ENCODE peak calls at places on chromosomes 6 and 20, in six cellular contexts. One of them, this sample, is unnamed.
A peak's percentile ranks its signal among the peaks of the same experiment; 100 is the strongest.

GRCh38 chr20:53133134-53133533 is 161.0 kb downstream of the TSHZ2 start:
- DNase-seq in thyroid gland: no peak
- DNase-seq in lower lobe of right lung: no peak
- DNase-seq in WTC11: no peak
- DNase-seq in astrocyte of the spinal cord: no peak
- DNase-seq in pancreas: no peak
- DNase-seq in this sample: no peak

GRCh38 chr6:166567107-166567506 is 19.4 kb downstream of the RAMACL start:
- DNase-seq in thyroid gland: no peak
- DNase-seq in lower lobe of right lung: no peak
- DNase-seq in WTC11: no peak
- DNase-seq in astrocyte of the spinal cord: peak; percentile 97
- DNase-seq in pancreas: no peak
- DNase-seq in this sample: no peak

GRCh38 chr6:111870054-111870750 is 3.0 kb downstream of the FYN start:
- DNase-seq in thyroid gland: no peak
- DNase-seq in lower lobe of right lung: no peak
- DNase-seq in WTC11: no peak
- DNase-seq in astrocyte of the spinal cord: no peak
- DNase-seq in pancreas: no peak
- DNase-seq in this sample: no peak

GRCh38 chr20:23667666-23668065 is 21.2 kb downstream of the CST4 start:
- DNase-seq in thyroid gland: no peak
- DNase-seq in lower lobe of right lung: no peak
- DNase-seq in WTC11: no peak
- DNase-seq in astrocyte of the spinal cord: no peak
- DNase-seq in pancreas: no peak
- DNase-seq in this sample: no peak

GRCh38 chr20:53917145-53918009 is 153.0 kb downstream of the BCAS1 start:
- DNase-seq in thyroid gland: peak; percentile 86
- DNase-seq in lower lobe of right lung: no peak
- DNase-seq in WTC11: no peak
- DNase-seq in astrocyte of the spinal cord: no peak
- DNase-seq in pancreas: no peak
- DNase-seq in this sample: no peak

GRCh38 chr6:138540468-138540867 is 41.2 kb upstream of the NHSL1 start:
- DNase-seq in thyroid gland: no peak
- DNase-seq in lower lobe of right lung: no peak
- DNase-seq in WTC11: no peak
- DNase-seq in astrocyte of the spinal cord: peak; percentile 88
- DNase-seq in pancreas: no peak
- DNase-seq in this sample: no peak

GRCh38 chr6:90421656-90422055 is 125.0 kb upstream of the BACH2 start:
- DNase-seq in thyroid gland: no peak
- DNase-seq in lower lobe of right lung: no peak
- DNase-seq in WTC11: no peak
- DNase-seq in astrocyte of the spinal cord: no peak
- DNase-seq in pancreas: no peak
- DNase-seq in this sample: no peak

GRCh38 chr6:7213416-7213815 is 99.6 kb downstream of the SSR1 start:
- DNase-seq in thyroid gland: no peak
- DNase-seq in lower lobe of right lung: no peak
- DNase-seq in WTC11: no peak
- DNase-seq in astrocyte of the spinal cord: no peak
- DNase-seq in pancreas: no peak
- DNase-seq in this sample: no peak

GRCh38 chr20:10863337-10864060 is 189.7 kb upstream of the JAG1 start:
- DNase-seq in thyroid gland: no peak
- DNase-seq in lower lobe of right lung: no peak
- DNase-seq in WTC11: no peak
- DNase-seq in astrocyte of the spinal cord: peak; percentile 88
- DNase-seq in pancreas: no peak
- DNase-seq in this sample: no peak

DNA sequence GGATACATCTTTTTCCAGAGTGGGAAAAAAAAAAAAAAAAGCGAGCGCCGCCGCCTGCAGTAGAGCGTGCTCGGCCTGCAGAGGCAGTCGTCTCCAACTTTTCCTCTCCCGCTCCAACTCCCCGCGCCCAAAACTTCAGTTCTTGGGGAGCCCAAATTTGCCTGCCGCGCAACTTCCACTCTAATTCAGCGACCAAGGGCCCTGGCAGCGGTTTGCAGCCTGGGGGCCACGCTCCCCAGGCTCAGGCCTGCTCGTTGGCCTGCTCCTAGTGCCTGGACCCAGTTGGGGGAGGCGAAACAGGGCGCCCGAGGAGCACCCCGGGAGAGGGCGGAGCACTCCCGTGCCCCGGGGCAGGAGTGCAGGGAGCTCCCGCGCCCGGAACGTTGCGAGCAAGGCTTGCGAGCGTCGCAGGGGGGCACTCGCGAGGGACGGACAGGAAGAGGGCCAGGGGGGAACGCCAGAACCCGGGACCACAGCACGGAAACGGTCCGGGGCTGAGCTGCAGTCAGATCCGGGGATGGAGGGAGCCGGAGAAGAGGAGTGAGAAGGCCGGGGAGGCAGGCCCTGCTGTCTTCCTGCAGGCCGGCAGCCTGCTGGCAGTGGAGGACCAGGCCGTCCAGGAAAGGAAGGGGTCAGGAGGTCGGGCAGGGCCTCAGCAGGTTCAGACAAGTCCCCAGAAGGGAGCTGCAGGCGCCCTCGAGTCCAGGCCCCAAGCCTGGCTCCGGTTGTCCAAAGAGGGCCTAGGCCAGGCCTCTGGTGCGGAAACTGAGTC is at the start of gene STX16:
- DNase-seq in thyroid gland: peak; percentile 91
- DNase-seq in lower lobe of right lung: peak; percentile 93
- DNase-seq in WTC11: peak; percentile 89
- DNase-seq in astrocyte of the spinal cord: peak; percentile 93
- DNase-seq in pancreas: peak; percentile 97
- DNase-seq in this sample: peak; percentile 82
- TF ChIP-seq CTCF in thyroid gland: peak; percentile 73
- TF ChIP-seq CTCF in lower lobe of right lung: peak; percentile 62
- TF ChIP-seq CTCF in WTC11: peak; percentile 42
- TF ChIP-seq CTCF in astrocyte of the spinal cord: peak; percentile 51
- TF ChIP-seq CTCF in pancreas: no peak
- TF ChIP-seq CTCF in this sample: peak; percentile 78

GRCh38 chr6:40529040-40529439 is 58.1 kb downstream of the LRFN2 start:
- DNase-seq in thyroid gland: no peak
- DNase-seq in lower lobe of right lung: no peak
- DNase-seq in WTC11: no peak
- DNase-seq in astrocyte of the spinal cord: no peak
- DNase-seq in pancreas: no peak
- DNase-seq in this sample: no peak
- TF ChIP-seq CTCF in thyroid gland: no peak
- TF ChIP-seq CTCF in lower lobe of right lung: no peak
- TF ChIP-seq CTCF in WTC11: no peak
- TF ChIP-seq CTCF in astrocyte of the spinal cord: no peak
- TF ChIP-seq CTCF in pancreas: no peak
- TF ChIP-seq CTCF in this sample: no peak

GRCh38 chr6:389622-390021 is 1.9 kb upstream of the IRF4 start:
- DNase-seq in thyroid gland: no peak
- DNase-seq in lower lobe of right lung: no peak
- DNase-seq in WTC11: no peak
- DNase-seq in astrocyte of the spinal cord: no peak
- DNase-seq in pancreas: no peak
- DNase-seq in this sample: no peak
- TF ChIP-seq CTCF in thyroid gland: no peak
- TF ChIP-seq CTCF in lower lobe of right lung: no peak
- TF ChIP-seq CTCF in WTC11: no peak
- TF ChIP-seq CTCF in astrocyte of the spinal cord: no peak
- TF ChIP-seq CTCF in pancreas: no peak
- TF ChIP-seq CTCF in this sample: no peak

DNA sequence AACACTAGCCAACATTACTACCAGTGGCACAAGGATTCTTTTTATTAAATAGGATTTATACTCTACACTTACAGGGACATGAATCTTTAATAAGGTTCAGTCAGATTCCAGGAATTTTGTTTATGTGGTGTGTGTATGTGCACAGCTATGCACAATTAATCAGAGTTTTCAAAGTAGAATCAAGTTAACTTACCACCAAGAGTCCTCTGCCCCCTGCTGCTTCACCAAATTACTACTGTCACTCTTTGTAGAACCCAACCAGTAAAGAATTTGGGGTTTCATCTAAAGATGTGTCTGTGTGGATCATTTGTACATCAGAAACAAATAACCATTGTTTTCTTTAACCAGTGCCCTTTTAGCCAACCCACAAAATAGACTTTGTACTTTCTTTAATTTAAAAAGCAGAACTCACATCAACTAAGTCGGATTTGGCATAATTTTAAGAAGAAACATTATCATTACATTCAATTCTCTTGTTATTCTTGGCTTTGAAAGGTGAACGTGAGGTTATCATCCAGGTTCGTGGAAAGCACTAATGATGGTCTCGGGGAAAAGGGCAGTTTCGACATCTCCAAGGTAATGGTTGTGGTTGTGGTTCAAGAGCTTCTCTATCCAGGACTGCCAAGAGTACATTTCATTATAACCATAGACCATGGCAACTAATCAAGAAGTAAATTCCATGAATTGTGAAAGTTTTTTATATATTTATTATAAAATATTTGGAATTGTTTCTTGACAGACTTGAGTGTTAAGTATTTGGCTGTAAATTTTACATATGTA is 514.3 kb upstream of the ID4 start:
- DNase-seq in thyroid gland: no peak
- DNase-seq in lower lobe of right lung: no peak
- DNase-seq in WTC11: no peak
- DNase-seq in astrocyte of the spinal cord: peak; percentile 56
- DNase-seq in pancreas: no peak
- DNase-seq in this sample: no peak
- TF ChIP-seq CTCF in thyroid gland: no peak
- TF ChIP-seq CTCF in lower lobe of right lung: no peak
- TF ChIP-seq CTCF in WTC11: no peak
- TF ChIP-seq CTCF in astrocyte of the spinal cord: no peak
- TF ChIP-seq CTCF in pancreas: no peak
- TF ChIP-seq CTCF in this sample: peak; percentile 24

GRCh38 chr6:122568865-122569264 is 41.3 kb upstream of the PKIB start:
- DNase-seq in thyroid gland: no peak
- DNase-seq in lower lobe of right lung: no peak
- DNase-seq in WTC11: no peak
- DNase-seq in astrocyte of the spinal cord: no peak
- DNase-seq in pancreas: no peak
- DNase-seq in this sample: no peak
- TF ChIP-seq CTCF in thyroid gland: no peak
- TF ChIP-seq CTCF in lower lobe of right lung: no peak
- TF ChIP-seq CTCF in WTC11: no peak
- TF ChIP-seq CTCF in astrocyte of the spinal cord: no peak
- TF ChIP-seq CTCF in pancreas: no peak
- TF ChIP-seq CTCF in this sample: no peak

GRCh38 chr20:35369804-35370203 is 42.0 kb downstream of the UQCC1 start:
- DNase-seq in thyroid gland: no peak
- DNase-seq in lower lobe of right lung: no peak
- DNase-seq in WTC11: no peak
- DNase-seq in astrocyte of the spinal cord: peak; percentile 80
- DNase-seq in pancreas: no peak
- DNase-seq in this sample: no peak
- TF ChIP-seq CTCF in thyroid gland: no peak
- TF ChIP-seq CTCF in lower lobe of right lung: no peak
- TF ChIP-seq CTCF in WTC11: no peak
- TF ChIP-seq CTCF in astrocyte of the spinal cord: no peak
- TF ChIP-seq CTCF in pancreas: no peak
- TF ChIP-seq CTCF in this sample: no peak

GRCh38 chr20:43554369-43554768 is 4.5 kb upstream of the SGK2 start:
- DNase-seq in thyroid gland: no peak
- DNase-seq in lower lobe of right lung: no peak
- DNase-seq in WTC11: no peak
- DNase-seq in astrocyte of the spinal cord: no peak
- DNase-seq in pancreas: no peak
- DNase-seq in this sample: no peak

GRCh38 chr20:43559588-43559987 is 761 bp downstream of the SGK2 start:
- DNase-seq in thyroid gland: no peak
- DNase-seq in lower lobe of right lung: no peak
- DNase-seq in WTC11: no peak
- DNase-seq in astrocyte of the spinal cord: no peak
- DNase-seq in pancreas: no peak
- DNase-seq in this sample: no peak

GRCh38 chr20:43560974-43561373 is 2.1 kb downstream of the SGK2 start:
- DNase-seq in thyroid gland: no peak
- DNase-seq in lower lobe of right lung: no peak
- DNase-seq in WTC11: no peak
- DNase-seq in astrocyte of the spinal cord: no peak
- DNase-seq in pancreas: no peak
- DNase-seq in this sample: no peak

GRCh38 chr20:43559147-43559477 is 285 bp downstream of the SGK2 start:
- DNase-seq in thyroid gland: no peak
- DNase-seq in lower lobe of right lung: no peak
- DNase-seq in WTC11: no peak
- DNase-seq in astrocyte of the spinal cord: no peak
- DNase-seq in pancreas: no peak
- DNase-seq in this sample: no peak

GRCh38 chr20:43558412-43559146 is at the start of gene SGK2:
- DNase-seq in thyroid gland: no peak
- DNase-seq in lower lobe of right lung: no peak
- DNase-seq in WTC11: no peak
- DNase-seq in astrocyte of the spinal cord: peak; percentile 8
- DNase-seq in pancreas: peak; percentile 93
- DNase-seq in this sample: no peak
- TF ChIP-seq CTCF in thyroid gland: no peak
- TF ChIP-seq CTCF in lower lobe of right lung: no peak
- TF ChIP-seq CTCF in WTC11: no peak
- TF ChIP-seq CTCF in astrocyte of the spinal cord: no peak
- TF ChIP-seq CTCF in pancreas: no peak
- TF ChIP-seq CTCF in this sample: no peak

This sample was measured in neural crest cell.